ENCODE peak calls at places on chromosomes 12 and 14, in six cellular contexts. W, M, H, Z, E and G are unnamed samples.

GRCh38 chr12:109273354-109273753 is 35.7 kb downstream of the FOXN4 start:
- DNase-seq in W (no peak), M (peak; percentile 93), H (no peak), Z (no peak), E (no peak), G (no peak)

GRCh38 chr12:49945394-49946080 is 5.0 kb upstream of the AQP2 start:
- DNase-seq in W (no peak), M (no peak), H (peak; percentile 88), Z (peak; percentile 96), E (peak; percentile 72), G (peak; percentile 42)

GRCh38 chr12:92144631-92145480 is 790 bp downstream of the BTG1 start:
- DNase-seq in W (no peak), M (peak; percentile 97), H (peak; percentile 55), Z (peak; percentile 82), E (peak; percentile 21), G (peak; percentile 55)

GRCh38 chr14:51735851-51736250 is 84.1 kb downstream of the FRMD6 start:
- DNase-seq in W (no peak), M (no peak), H (no peak), Z (no peak), E (no peak), G (no peak)

GRCh38 chr14:94540031-94540794 is 21.0 kb upstream of the SERPINA4 start:
- DNase-seq in W (no peak), M (peak; percentile 11), H (no peak), Z (no peak), E (no peak), G (no peak)

GRCh38 chr12:54011665-54012532 is 3.1 kb downstream of the HOXC8 start:
- DNase-seq in W (no peak), M (no peak), H (no peak), Z (no peak), E (no peak), G (no peak)

GRCh38 chr14:21852061-21852664 is 178.5 kb upstream of the OR4E1 start:
- DNase-seq in W (no peak), M (peak; percentile 24), H (peak; percentile 62), Z (peak; percentile 75), E (peak; percentile 31), G (peak; percentile 74)

GRCh38 chr14:68042591-68043210 is 223.1 kb downstream of the RAD51B start:
- DNase-seq in W (no peak), M (peak; percentile 31), H (no peak), Z (no peak), E (no peak), G (no peak)

GRCh38 chr12:6193853-6194815 is 6.1 kb upstream of the CD9 start:
- DNase-seq in W (no peak), M (peak; percentile 47), H (no peak), Z (peak; percentile 96), E (no peak), G (no peak)

GRCh38 chr12:57771271-57771872 is 533 bp downstream of the METTL1 start:
- DNase-seq in W (peak; percentile 90), M (no peak), H (peak; percentile 91), Z (peak; percentile 49), E (peak; percentile 71), G (no peak)